ENCODE peak calls at places on chromosomes 7 and 10, in five cellular contexts. One of them, this sample, is unnamed. For H3K27me3, the result is how much of the 10 kb centered on the place peaks cover.

GRCh38 chr10:16656886-16657285 is 135.2 kb upstream of the C1QL3 start:
- DNase-seq in HepG2: no peak
- DNase-seq in left ventricle myocardium inferior: no peak
- DNase-seq in CD8-positive, alpha-beta memory T cell: no peak
- DNase-seq in PC-3: no peak
- DNase-seq in this sample: no peak

GRCh38 chr7:99669782-99670181 is 10.0 kb downstream of the CYP3A5 start:
- DNase-seq in left ventricle myocardium inferior: no peak
- DNase-seq in CD8-positive, alpha-beta memory T cell: no peak
- DNase-seq in PC-3: no peak
- DNase-seq in HepG2: no peak
- DNase-seq in this sample: no peak

GRCh38 chr7:124965553-124965952 is 35.9 kb upstream of the POT1 start:
- DNase-seq in HepG2: no peak
- DNase-seq in left ventricle myocardium inferior: no peak
- DNase-seq in PC-3: no peak
- DNase-seq in CD8-positive, alpha-beta memory T cell: no peak
- DNase-seq in this sample: no peak

GRCh38 chr10:9615179-9615578 is 1402.5 kb upstream of the CELF2 start:
- DNase-seq in HepG2: no peak
- DNase-seq in PC-3: no peak
- DNase-seq in left ventricle myocardium inferior: no peak
- DNase-seq in CD8-positive, alpha-beta memory T cell: no peak
- DNase-seq in this sample: no peak

GRCh38 chr10:80473692-80474596 is 19.8 kb downstream of the TSPAN14 start:
- DNase-seq in CD8-positive, alpha-beta memory T cell: no peak
- DNase-seq in HepG2: no peak
- DNase-seq in left ventricle myocardium inferior: no peak
- DNase-seq in PC-3: no peak
- DNase-seq in this sample: peak

GRCh38 chr10:44934416-44935200 is 23.5 kb downstream of the TMEM72 start:
- DNase-seq in CD8-positive, alpha-beta memory T cell: no peak
- DNase-seq in PC-3: no peak
- DNase-seq in left ventricle myocardium inferior: no peak
- DNase-seq in HepG2: no peak
- DNase-seq in this sample: no peak

GRCh38 chr7:112481833-112482669 is 1.3 kb downstream of the LSMEM1 start:
- DNase-seq in left ventricle myocardium inferior: peak
- DNase-seq in CD8-positive, alpha-beta memory T cell: no peak
- DNase-seq in PC-3: peak
- DNase-seq in HepG2: no peak
- DNase-seq in this sample: peak

GRCh38 chr7:5692845-5693278 is 88.6 kb downstream of the RNF216 start:
- DNase-seq in HepG2: no peak
- DNase-seq in PC-3: peak
- DNase-seq in CD8-positive, alpha-beta memory T cell: no peak
- DNase-seq in left ventricle myocardium inferior: no peak
- DNase-seq in this sample: no peak

GRCh38 chr10:92692697-92693533 is 3.2 kb downstream of the HHEX start:
- DNase-seq in left ventricle myocardium inferior: no peak
- DNase-seq in CD8-positive, alpha-beta memory T cell: no peak
- DNase-seq in PC-3: no peak
- DNase-seq in HepG2: no peak
- DNase-seq in this sample: no peak

GRCh38 chr10:98415710-98416077 is 712 bp upstream of the PYROXD2 start:
- DNase-seq in PC-3: no peak
- DNase-seq in HepG2: peak
- DNase-seq in left ventricle myocardium inferior: no peak
- DNase-seq in CD8-positive, alpha-beta memory T cell: no peak
- DNase-seq in this sample: peak

GRCh38 chr7:77235280-77235679 is 35.7 kb upstream of the FGL2 start:
- DNase-seq in left ventricle myocardium inferior: no peak
- DNase-seq in CD8-positive, alpha-beta memory T cell: no peak
- DNase-seq in PC-3: no peak
- DNase-seq in HepG2: no peak
- DNase-seq in this sample: no peak

GRCh38 chr10:97830064-97830463 is 19.6 kb upstream of the GOLGA7B start:
- DNase-seq in left ventricle myocardium inferior: no peak
- DNase-seq in HepG2: no peak
- DNase-seq in PC-3: no peak
- DNase-seq in CD8-positive, alpha-beta memory T cell: no peak
- DNase-seq in this sample: no peak

GRCh38 chr10:43458227-43458626 is 21.3 kb downstream of the ZNF487 start:
- DNase-seq in PC-3: no peak
- DNase-seq in HepG2: no peak
- DNase-seq in CD8-positive, alpha-beta memory T cell: no peak
- DNase-seq in left ventricle myocardium inferior: no peak
- DNase-seq in this sample: no peak

GRCh38 chr7:9776900-9777299 is 1196.8 kb upstream of the PHF14 start:
- DNase-seq in left ventricle myocardium inferior: no peak
- DNase-seq in PC-3: no peak
- DNase-seq in HepG2: no peak
- DNase-seq in CD8-positive, alpha-beta memory T cell: no peak
- DNase-seq in this sample: no peak

GRCh38 chr10:113058175-113058961 is 108.3 kb downstream of the TCF7L2 start:
- DNase-seq in HepG2: peak
- DNase-seq in left ventricle myocardium inferior: no peak
- DNase-seq in PC-3: no peak
- DNase-seq in CD8-positive, alpha-beta memory T cell: no peak
- DNase-seq in this sample: no peak

GRCh38 chr10:14613570-14613918 is 161.2 kb downstream of the FAM107B start:
- DNase-seq in PC-3: no peak
- DNase-seq in left ventricle myocardium inferior: no peak
- DNase-seq in CD8-positive, alpha-beta memory T cell: no peak
- DNase-seq in HepG2: no peak
- DNase-seq in this sample: no peak

GRCh38 chr10:14608381-14609001 is 166.2 kb downstream of the FAM107B start:
- DNase-seq in left ventricle myocardium inferior: no peak
- DNase-seq in HepG2: peak
- DNase-seq in PC-3: no peak
- DNase-seq in CD8-positive, alpha-beta memory T cell: no peak
- DNase-seq in this sample: no peak

GRCh38 chr10:14609178-14609577 is 165.5 kb downstream of the FAM107B start:
- DNase-seq in PC-3: no peak
- DNase-seq in CD8-positive, alpha-beta memory T cell: no peak
- DNase-seq in HepG2: no peak
- DNase-seq in left ventricle myocardium inferior: no peak
- DNase-seq in this sample: no peak

GRCh38 chr10:14612873-14613569 is 161.7 kb downstream of the FAM107B start:
- DNase-seq in PC-3: no peak
- DNase-seq in CD8-positive, alpha-beta memory T cell: no peak
- DNase-seq in HepG2: no peak
- DNase-seq in left ventricle myocardium inferior: no peak
- DNase-seq in this sample: no peak

DNA sequence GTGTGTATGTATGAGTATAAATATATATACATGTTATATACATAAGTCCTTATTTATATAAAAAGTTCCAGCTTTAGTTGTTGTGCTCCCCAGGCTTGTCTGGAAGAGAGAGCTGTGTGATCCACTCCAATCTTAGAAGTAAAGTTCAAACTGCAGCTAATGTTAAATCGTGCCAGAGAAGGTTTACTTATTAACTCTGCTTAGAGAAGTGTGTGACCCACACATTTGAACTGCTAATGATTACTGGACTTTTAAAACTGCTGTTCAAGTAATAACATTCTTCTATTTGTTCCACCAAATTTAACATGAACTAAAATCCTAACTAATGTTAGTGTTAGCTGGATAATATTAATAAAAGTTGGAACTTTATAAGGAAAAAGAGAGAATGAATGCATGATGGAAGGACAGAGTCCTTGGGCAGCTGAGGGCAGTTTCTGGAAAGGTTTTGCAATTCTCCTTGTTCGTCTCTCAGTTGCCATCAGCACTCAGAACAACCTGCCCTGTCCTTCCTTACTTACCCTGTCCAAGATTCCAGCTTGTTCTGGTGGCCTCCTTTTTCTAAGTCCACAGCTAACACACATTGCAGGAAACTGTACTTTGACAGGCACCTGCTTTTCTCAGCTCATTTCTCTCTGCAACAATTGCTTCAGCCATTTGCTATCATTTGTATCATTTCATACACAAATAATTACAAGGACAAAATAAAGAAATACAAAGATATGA is 162.6 kb downstream of the FAM107B start:
- DNase-seq in PC-3: no peak
- DNase-seq in left ventricle myocardium inferior: no peak
- DNase-seq in CD8-positive, alpha-beta memory T cell: no peak
- DNase-seq in HepG2: peak
- DNase-seq in this sample: no peak
- H3K4me3 ChIP-seq in PC-3: no peak
- H3K4me3 ChIP-seq in left ventricle myocardium inferior: no peak
- H3K4me3 ChIP-seq in CD8-positive, alpha-beta memory T cell: no peak
- H3K4me3 ChIP-seq in HepG2: peak
- H3K4me3 ChIP-seq in this sample: no peak

GRCh38 chr10:86611386-86611785 is 43.0 kb upstream of the OPN4 start:
- DNase-seq in left ventricle myocardium inferior: no peak
- DNase-seq in HepG2: no peak
- DNase-seq in PC-3: no peak
- DNase-seq in CD8-positive, alpha-beta memory T cell: no peak
- DNase-seq in this sample: no peak

GRCh38 chr10:86613096-86613495 is 41.3 kb upstream of the OPN4 start:
- DNase-seq in left ventricle myocardium inferior: no peak
- DNase-seq in HepG2: no peak
- DNase-seq in CD8-positive, alpha-beta memory T cell: no peak
- DNase-seq in PC-3: no peak
- DNase-seq in this sample: no peak

GRCh38 chr10:86614853-86615252 is 39.5 kb upstream of the OPN4 start:
- DNase-seq in PC-3: no peak
- DNase-seq in CD8-positive, alpha-beta memory T cell: no peak
- DNase-seq in left ventricle myocardium inferior: no peak
- DNase-seq in HepG2: no peak
- DNase-seq in this sample: no peak

GRCh38 chr10:86609920-86610319 is 44.4 kb upstream of the OPN4 start:
- DNase-seq in HepG2: no peak
- DNase-seq in PC-3: no peak
- DNase-seq in CD8-positive, alpha-beta memory T cell: no peak
- DNase-seq in left ventricle myocardium inferior: no peak
- DNase-seq in this sample: no peak

DNA sequence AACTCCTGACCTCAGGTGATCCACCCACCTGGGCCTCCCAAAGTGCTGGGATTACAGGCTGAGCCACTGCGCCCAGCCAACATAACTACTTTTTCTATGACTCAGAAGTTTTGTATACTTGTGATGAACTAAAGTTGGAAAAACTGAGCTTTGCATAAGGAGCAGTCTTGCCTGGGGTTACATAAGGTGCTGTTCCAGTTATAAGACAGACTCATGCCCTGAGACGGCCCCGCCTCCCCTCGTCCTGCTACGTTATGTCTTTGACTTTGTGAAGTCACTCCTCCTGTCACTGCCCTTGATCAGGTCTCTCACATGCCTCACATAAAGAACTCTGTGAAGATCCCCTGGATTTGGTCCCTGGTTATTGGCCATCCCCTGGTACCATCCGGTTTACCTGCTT is 40.4 kb upstream of the OPN4 start:
- DNase-seq in HepG2: no peak
- DNase-seq in PC-3: peak
- DNase-seq in left ventricle myocardium inferior: no peak
- DNase-seq in CD8-positive, alpha-beta memory T cell: no peak
- DNase-seq in this sample: no peak
- H3K27ac ChIP-seq in HepG2: no peak
- H3K27ac ChIP-seq in PC-3: no peak
- H3K27ac ChIP-seq in left ventricle myocardium inferior: no peak
- H3K27ac ChIP-seq in CD8-positive, alpha-beta memory T cell: no peak
- H3K27ac ChIP-seq in this sample: no peak

GRCh38 chr10:3225589-3225988 is 53.0 kb upstream of the PITRM1 start:
- DNase-seq in PC-3: peak
- DNase-seq in HepG2: no peak
- DNase-seq in left ventricle myocardium inferior: no peak
- DNase-seq in CD8-positive, alpha-beta memory T cell: no peak
- DNase-seq in this sample: no peak
- H3K27me3 ChIP-seq in PC-3: under half
- H3K27me3 ChIP-seq in HepG2: under half
- H3K27me3 ChIP-seq in left ventricle myocardium inferior: under half
- H3K27me3 ChIP-seq in CD8-positive, alpha-beta memory T cell: under half
- H3K27me3 ChIP-seq in this sample: under half

GRCh38 chr10:21314906-21315305 is 210.6 kb downstream of the SKIDA1 start:
- DNase-seq in CD8-positive, alpha-beta memory T cell: no peak
- DNase-seq in PC-3: no peak
- DNase-seq in left ventricle myocardium inferior: no peak
- DNase-seq in HepG2: no peak
- DNase-seq in this sample: no peak
- H3K4me3 ChIP-seq in CD8-positive, alpha-beta memory T cell: no peak
- H3K4me3 ChIP-seq in PC-3: no peak
- H3K4me3 ChIP-seq in left ventricle myocardium inferior: no peak
- H3K4me3 ChIP-seq in HepG2: no peak
- H3K4me3 ChIP-seq in this sample: no peak

DNA sequence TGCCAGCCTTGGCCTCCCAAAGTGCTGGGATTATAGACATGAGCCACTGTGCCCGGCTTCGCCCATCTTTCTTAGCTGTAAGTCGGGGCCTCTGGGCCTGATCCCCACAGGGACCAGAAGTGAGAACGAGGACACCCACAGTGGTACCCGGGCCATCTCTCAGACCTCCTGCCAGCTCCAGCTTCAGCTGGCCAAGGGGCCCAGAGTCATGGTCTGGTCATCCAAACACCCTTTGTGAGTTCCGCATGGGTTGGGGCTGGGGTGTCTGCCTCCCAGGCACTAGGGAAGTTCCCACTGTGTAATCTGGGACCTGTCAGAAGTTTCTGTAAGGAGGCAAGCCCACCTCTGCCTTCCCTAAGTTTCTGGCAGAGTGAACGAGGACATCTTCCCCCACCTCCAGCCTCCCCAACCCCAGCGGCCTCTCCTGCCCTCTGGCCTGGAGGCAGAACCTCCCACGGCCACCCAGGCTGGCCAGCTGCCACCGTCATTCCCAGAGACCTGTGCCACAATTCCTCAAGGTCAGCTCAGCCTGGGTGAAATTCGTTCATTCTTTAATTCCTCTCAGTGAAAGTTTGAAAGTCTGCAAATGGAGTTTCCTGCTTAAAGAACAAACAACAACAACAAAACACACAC is 19.5 kb upstream of the FOXL3 start:
- DNase-seq in HepG2: no peak
- DNase-seq in CD8-positive, alpha-beta memory T cell: no peak
- DNase-seq in PC-3: no peak
- DNase-seq in left ventricle myocardium inferior: no peak
- DNase-seq in this sample: no peak
- H3K27ac ChIP-seq in HepG2: no peak
- H3K27ac ChIP-seq in CD8-positive, alpha-beta memory T cell: no peak
- H3K27ac ChIP-seq in PC-3: no peak
- H3K27ac ChIP-seq in left ventricle myocardium inferior: no peak
- H3K27ac ChIP-seq in this sample: no peak

DNA sequence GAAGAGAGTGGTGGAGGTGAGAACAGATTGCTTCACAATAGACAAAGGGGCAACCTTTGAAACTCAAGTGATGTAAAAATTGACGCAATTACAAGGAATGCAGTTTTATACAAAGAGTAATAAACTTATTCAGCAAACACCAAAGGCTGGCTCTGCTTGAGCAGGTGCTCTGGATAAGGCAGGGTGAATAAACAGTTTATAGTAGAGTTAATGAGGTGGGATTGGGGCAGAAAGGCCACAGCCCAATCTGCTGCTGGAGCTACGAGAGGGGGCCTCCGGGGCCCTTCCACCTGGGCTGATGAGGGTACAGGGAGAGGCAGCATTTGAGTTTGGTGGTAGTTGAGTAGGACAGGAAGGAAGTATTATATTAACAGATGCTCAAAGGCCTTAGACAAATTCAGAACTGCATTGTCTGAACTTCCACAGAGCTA is 6.0 kb downstream of the MUC12 start:
- DNase-seq in HepG2: no peak
- DNase-seq in CD8-positive, alpha-beta memory T cell: no peak
- DNase-seq in PC-3: no peak
- DNase-seq in left ventricle myocardium inferior: no peak
- DNase-seq in this sample: no peak
- H3K27me3 ChIP-seq in HepG2: under half
- H3K27me3 ChIP-seq in CD8-positive, alpha-beta memory T cell: under half
- H3K27me3 ChIP-seq in PC-3: under half
- H3K27me3 ChIP-seq in left ventricle myocardium inferior: half or more
- H3K27me3 ChIP-seq in this sample: under half

This sample was measured in tibial artery.